ENCODE peak calls at places on chromosomes 6 and 20, in eight cellular contexts. R is activated T-cell treated with anti-CD3 and anti-CD28 coated beads for 1 hour; W is CD8-positive, alpha-beta T cell; F is Caco-2; Z is neuronal stem cell; J is left ventricle myocardium inferior; T is amniotic stem cell; D is cardiac fibroblast. I is an unnamed sample.

GRCh38 chr6:74409447-74409846 is 713.4 kb downstream of the CD109 start:
- DNase-seq in W (no peak), D (peak), R (no peak), J (no peak), T (peak), F (peak), Z (peak), I (peak)

GRCh38 chr6:131036616-131037015 is 26.4 kb downstream of the EPB41L2 start:
- DNase-seq in F (no peak), D (no peak), R (no peak), W (no peak), Z (no peak), J (no peak), T (no peak), I (no peak)

GRCh38 chr6:98041921-98042320 is 758.9 kb upstream of the MMS22L start:
- DNase-seq in Z (no peak), T (no peak), R (no peak), J (no peak), W (no peak), D (no peak), F (no peak), I (no peak)

GRCh38 chr6:107114872-107115694 is at the start of gene BEND3:
- DNase-seq in D (no peak), Z (peak), J (peak), F (peak), T (no peak), W (peak), R (peak), I (peak)

GRCh38 chr6:18579869-18580268 is 192.7 kb downstream of the RNF144B start:
- DNase-seq in W (no peak), R (no peak), F (no peak), T (no peak), J (no peak), Z (no peak), D (no peak), I (no peak)

GRCh38 chr20:17505664-17506517 is 25.3 kb downstream of the BFSP1 start:
- DNase-seq in W (peak), D (peak), J (no peak), F (no peak), T (no peak), Z (no peak), R (no peak), I (no peak)

GRCh38 chr6:135999393-135999792 is 147.9 kb downstream of the PDE7B start:
- DNase-seq in Z (no peak), F (no peak), R (no peak), D (no peak), T (no peak), J (no peak), W (no peak), I (no peak)

GRCh38 chr6:47264775-47265184 is 44.9 kb downstream of the TNFRSF21 start:
- DNase-seq in J (no peak), W (no peak), T (no peak), F (no peak), Z (no peak), D (no peak), R (no peak), I (no peak)

GRCh38 chr6:167699141-167700036 is 127.3 kb upstream of the AFDN start:
- DNase-seq in D (peak), T (no peak), R (peak), Z (no peak), W (peak), J (peak), F (no peak), I (no peak)

GRCh38 chr6:155505560-155505959 is 49.9 kb upstream of the NOX3 start:
- DNase-seq in J (no peak), Z (no peak), T (no peak), R (no peak), F (no peak), W (no peak), D (no peak), I (no peak)

GRCh38 chr6:103895136-103895535 is 964.6 kb downstream of the HACE1 start:
- DNase-seq in D (no peak), T (no peak), Z (no peak), R (no peak), F (no peak), W (no peak), J (no peak), I (no peak)

GRCh38 chr20:18639501-18639979 is 51.7 kb downstream of the DTD1 start:
- DNase-seq in R (no peak), F (no peak), W (no peak), D (no peak), Z (no peak), T (no peak), J (no peak), I (peak)

GRCh38 chr6:14274552-14275492 is 157.2 kb downstream of the CD83 start:
- DNase-seq in J (no peak), Z (no peak), D (no peak), F (no peak), R (no peak), T (no peak), W (no peak), I (peak)

GRCh38 chr6:157944983-157945931 is 36.4 kb upstream of the SYNJ2 start:
- DNase-seq in T (no peak), D (peak), F (no peak), R (no peak), W (no peak), J (no peak), Z (no peak), I (no peak)

GRCh38 chr20:10209091-10209490 is 9.5 kb upstream of the SNAP25 start:
- DNase-seq in D (no peak), R (no peak), J (no peak), F (no peak), Z (no peak), W (no peak), T (no peak), I (no peak)

GRCh38 chr6:84161190-84161589 is 66.3 kb downstream of the CEP162 start:
- DNase-seq in T (no peak), J (no peak), Z (no peak), W (no peak), R (no peak), F (no peak), D (no peak), I (no peak)